ENCODE peak calls at places on chromosome 14, in four cellular contexts. One of them, this sample, is unnamed.

GRCh38 chr14:32027255-32027939 is 49.7 kb upstream of the ARHGAP5 start:
- DNase-seq in A549: peak; percentile 66
- DNase-seq in heart left ventricle: no peak
- DNase-seq in HCT116: no peak
- DNase-seq in this sample: no peak

GRCh38 chr14:95523051-95523817 is 6.8 kb upstream of the SYNE3 start:
- DNase-seq in HCT116: no peak
- DNase-seq in heart left ventricle: no peak
- DNase-seq in A549: no peak
- DNase-seq in this sample: no peak

GRCh38 chr14:103056322-103057027 is 874 bp downstream of the CDC42BPB start:
- DNase-seq in heart left ventricle: peak; percentile 89
- DNase-seq in A549: peak; percentile 73
- DNase-seq in HCT116: no peak
- DNase-seq in this sample: peak; percentile 95

GRCh38 chr14:90624228-90624627 is 192.0 kb downstream of the TTC7B start:
- DNase-seq in heart left ventricle: no peak
- DNase-seq in A549: peak; percentile 32
- DNase-seq in HCT116: peak; percentile 42
- DNase-seq in this sample: no peak

GRCh38 chr14:84098261-84098660 is 1431.7 kb upstream of the FLRT2 start:
- DNase-seq in A549: no peak
- DNase-seq in heart left ventricle: no peak
- DNase-seq in HCT116: no peak
- DNase-seq in this sample: no peak

GRCh38 chr14:87043667-87044200 is 949.2 kb downstream of the GALC start:
- DNase-seq in heart left ventricle: no peak
- DNase-seq in HCT116: no peak
- DNase-seq in A549: no peak
- DNase-seq in this sample: no peak

GRCh38 chr14:43540948-43541347 is 966.1 kb downstream of the FSCB start:
- DNase-seq in A549: peak; percentile 54
- DNase-seq in HCT116: no peak
- DNase-seq in heart left ventricle: no peak
- DNase-seq in this sample: no peak

GRCh38 chr14:90853116-90853515 is 36.9 kb upstream of the TTC7B start:
- DNase-seq in heart left ventricle: no peak
- DNase-seq in HCT116: no peak
- DNase-seq in A549: no peak
- DNase-seq in this sample: no peak

GRCh38 chr14:94601961-94602391 is 10.2 kb upstream of the SERPINA3 start:
- DNase-seq in HCT116: peak; percentile 27
- DNase-seq in A549: peak; percentile 75
- DNase-seq in heart left ventricle: peak; percentile 53
- DNase-seq in this sample: peak; percentile 94

GRCh38 chr14:67191768-67192290 is 2.6 kb downstream of the GARIN2 start:
- DNase-seq in A549: no peak
- DNase-seq in HCT116: no peak
- DNase-seq in heart left ventricle: no peak
- DNase-seq in this sample: no peak

GRCh38 chr14:93132472-93133065 is 16.8 kb upstream of the ITPK1 start:
- DNase-seq in A549: peak; percentile 57
- DNase-seq in heart left ventricle: peak; percentile 46
- DNase-seq in HCT116: no peak
- DNase-seq in this sample: no peak

GRCh38 chr14:33555710-33556350 is 395.0 kb downstream of the EGLN3 start:
- DNase-seq in heart left ventricle: no peak
- DNase-seq in HCT116: no peak
- DNase-seq in A549: no peak
- DNase-seq in this sample: no peak

GRCh38 chr14:81594012-81594411 is 60.4 kb upstream of the SEL1L start:
- DNase-seq in HCT116: no peak
- DNase-seq in heart left ventricle: peak; percentile 26
- DNase-seq in A549: no peak
- DNase-seq in this sample: no peak

GRCh38 chr14:34946699-34947098 is 36.1 kb upstream of the SRP54 start:
- DNase-seq in HCT116: no peak
- DNase-seq in A549: no peak
- DNase-seq in heart left ventricle: no peak
- DNase-seq in this sample: no peak

GRCh38 chr14:89422181-89422951 is 5.3 kb upstream of the FOXN3 start:
- DNase-seq in A549: no peak
- DNase-seq in heart left ventricle: no peak
- DNase-seq in HCT116: no peak
- DNase-seq in this sample: no peak

GRCh38 chr14:103925316-103925715 is 2.9 kb upstream of the TDRD9 start:
- DNase-seq in heart left ventricle: no peak
- DNase-seq in HCT116: no peak
- DNase-seq in A549: no peak
- DNase-seq in this sample: no peak

GRCh38 chr14:104586832-104587620 is 7.5 kb downstream of the C14orf180 start:
- DNase-seq in heart left ventricle: peak; percentile 82
- DNase-seq in HCT116: no peak
- DNase-seq in A549: no peak
- DNase-seq in this sample: no peak

GRCh38 chr14:59254911-59255545 is 66.6 kb downstream of the DAAM1 start:
- DNase-seq in HCT116: no peak
- DNase-seq in heart left ventricle: peak; percentile 38
- DNase-seq in A549: no peak
- DNase-seq in this sample: peak; percentile 71

GRCh38 chr14:82537831-82538230 is 1004.2 kb upstream of the SEL1L start:
- DNase-seq in HCT116: no peak
- DNase-seq in heart left ventricle: no peak
- DNase-seq in A549: no peak
- DNase-seq in this sample: no peak

GRCh38 chr14:104115691-104116543 is 22.5 kb upstream of the KIF26A start:
- DNase-seq in heart left ventricle: no peak
- DNase-seq in A549: no peak
- DNase-seq in HCT116: no peak
- DNase-seq in this sample: no peak

GRCh38 chr14:80456200-80456599 is 244.9 kb upstream of the DIO2 start:
- DNase-seq in A549: no peak
- DNase-seq in heart left ventricle: no peak
- DNase-seq in HCT116: no peak
- DNase-seq in this sample: no peak

GRCh38 chr14:54366726-54367707 is 29.8 kb upstream of the CDKN3 start:
- DNase-seq in HCT116: peak; percentile 49
- DNase-seq in heart left ventricle: no peak
- DNase-seq in A549: peak; percentile 73
- DNase-seq in this sample: no peak
- TF ChIP-seq POLR2A in HCT116: no peak
- TF ChIP-seq POLR2A in heart left ventricle: no peak
- TF ChIP-seq POLR2A in A549: no peak
- TF ChIP-seq POLR2A in this sample: no peak

GRCh38 chr14:74084277-74085046 is at the start of the genes ALDH6A1 and LIN52:
- DNase-seq in heart left ventricle: peak; percentile 99
- DNase-seq in A549: peak; percentile 100
- DNase-seq in HCT116: peak; percentile 100
- DNase-seq in this sample: peak; percentile 100
- TF ChIP-seq CTCF in heart left ventricle: no peak
- TF ChIP-seq CTCF in A549: no peak
- TF ChIP-seq CTCF in HCT116: no peak
- TF ChIP-seq CTCF in this sample: no peak

DNA sequence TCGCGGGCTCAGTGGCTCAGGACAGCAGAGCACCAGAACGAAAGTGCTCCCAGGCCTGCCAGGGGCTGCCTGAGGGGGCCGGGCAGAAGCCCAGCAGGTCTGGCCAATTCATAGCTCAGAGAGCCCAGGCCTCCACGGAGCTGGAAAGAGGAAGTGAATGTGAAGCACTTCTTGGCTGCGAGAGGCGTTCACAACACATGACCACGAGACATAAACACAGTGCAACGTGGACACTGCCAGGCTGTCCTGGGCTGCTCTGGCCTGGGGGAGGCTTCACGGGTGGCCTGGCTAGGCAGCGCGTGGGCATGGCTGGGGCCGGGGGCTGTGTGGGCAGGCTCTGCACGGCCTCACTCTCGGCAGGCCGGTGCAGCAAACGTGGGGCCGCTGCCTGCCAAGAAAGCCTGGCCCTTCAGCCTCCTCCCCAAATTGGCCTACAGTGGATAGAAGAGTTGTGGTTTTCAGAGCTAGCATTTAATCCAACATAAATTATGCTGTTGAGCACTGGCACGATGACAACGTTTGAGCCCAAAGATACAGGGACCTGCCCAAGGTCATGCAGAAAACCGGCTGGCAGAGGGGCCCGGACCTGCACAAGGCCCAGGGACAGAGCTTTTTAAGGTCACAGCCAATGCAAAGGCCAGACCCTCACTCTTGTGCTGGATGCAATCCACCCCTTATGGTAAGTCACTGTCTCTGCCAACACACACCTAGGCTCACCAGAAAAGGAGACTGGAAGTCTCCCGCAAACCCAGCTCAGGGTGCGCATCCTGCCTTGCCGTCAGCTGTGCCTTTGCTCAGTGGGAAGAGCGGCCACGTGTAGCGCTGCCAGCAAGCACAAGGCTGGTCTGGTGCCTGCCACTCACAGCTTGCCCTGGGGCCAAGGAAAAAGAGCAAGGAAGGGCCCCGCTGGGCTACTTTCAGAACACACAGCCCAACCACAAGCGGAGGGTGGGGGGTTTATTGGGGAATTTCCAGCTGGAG is 8.6 kb downstream of the SLC25A29 start:
- DNase-seq in A549: no peak
- DNase-seq in heart left ventricle: peak; percentile 78
- DNase-seq in HCT116: no peak
- DNase-seq in this sample: peak; percentile 78
- TF ChIP-seq POLR2A in A549: no peak
- TF ChIP-seq POLR2A in heart left ventricle: peak; percentile 5
- TF ChIP-seq POLR2A in HCT116: no peak
- TF ChIP-seq POLR2A in this sample: no peak

GRCh38 chr14:69570836-69571330 is 3.8 kb downstream of the CCDC177 start:
- DNase-seq in A549: no peak
- DNase-seq in heart left ventricle: no peak
- DNase-seq in HCT116: no peak
- DNase-seq in this sample: no peak

GRCh38 chr14:69573205-69573840 is 1.3 kb downstream of the CCDC177 start:
- DNase-seq in A549: peak; percentile 17
- DNase-seq in HCT116: no peak
- DNase-seq in heart left ventricle: no peak
- DNase-seq in this sample: no peak

GRCh38 chr14:69571449-69571878 is 3.2 kb downstream of the CCDC177 start:
- DNase-seq in HCT116: no peak
- DNase-seq in A549: peak; percentile 49
- DNase-seq in heart left ventricle: no peak
- DNase-seq in this sample: no peak

GRCh38 chr14:69572634-69573135 is 2.0 kb downstream of the CCDC177 start:
- DNase-seq in heart left ventricle: no peak
- DNase-seq in A549: peak; percentile 23
- DNase-seq in HCT116: no peak
- DNase-seq in this sample: no peak

GRCh38 chr14:69571879-69572633 is 2.6 kb downstream of the CCDC177 start:
- DNase-seq in A549: peak; percentile 50
- DNase-seq in HCT116: no peak
- DNase-seq in heart left ventricle: no peak
- DNase-seq in this sample: no peak
- TF ChIP-seq CTCF in A549: no peak
- TF ChIP-seq CTCF in HCT116: no peak
- TF ChIP-seq CTCF in heart left ventricle: no peak
- TF ChIP-seq CTCF in this sample: no peak

DNA sequence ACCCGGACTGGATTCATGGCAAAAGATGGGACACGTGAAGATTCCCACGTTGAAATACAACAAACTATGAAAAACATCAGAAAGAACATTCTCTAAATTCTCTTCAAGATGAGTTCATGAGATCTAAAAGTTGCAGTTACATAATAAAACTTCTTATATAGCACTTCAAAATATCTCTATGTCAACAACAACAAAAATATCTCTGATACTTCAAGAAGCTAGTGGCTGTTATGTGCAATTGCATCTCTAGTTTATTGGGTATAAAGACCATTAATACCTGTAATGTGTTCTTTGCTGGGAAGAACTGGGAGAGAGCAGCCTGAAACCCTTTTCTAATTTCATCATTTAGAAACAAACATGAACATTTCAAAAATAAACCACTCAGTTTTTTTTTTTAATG is 69.2 kb upstream of the RGS6 start:
- DNase-seq in A549: no peak
- DNase-seq in HCT116: no peak
- DNase-seq in heart left ventricle: no peak
- DNase-seq in this sample: no peak
- TF ChIP-seq POLR2A in A549: no peak
- TF ChIP-seq POLR2A in HCT116: no peak
- TF ChIP-seq POLR2A in heart left ventricle: no peak
- TF ChIP-seq POLR2A in this sample: no peak

DNA sequence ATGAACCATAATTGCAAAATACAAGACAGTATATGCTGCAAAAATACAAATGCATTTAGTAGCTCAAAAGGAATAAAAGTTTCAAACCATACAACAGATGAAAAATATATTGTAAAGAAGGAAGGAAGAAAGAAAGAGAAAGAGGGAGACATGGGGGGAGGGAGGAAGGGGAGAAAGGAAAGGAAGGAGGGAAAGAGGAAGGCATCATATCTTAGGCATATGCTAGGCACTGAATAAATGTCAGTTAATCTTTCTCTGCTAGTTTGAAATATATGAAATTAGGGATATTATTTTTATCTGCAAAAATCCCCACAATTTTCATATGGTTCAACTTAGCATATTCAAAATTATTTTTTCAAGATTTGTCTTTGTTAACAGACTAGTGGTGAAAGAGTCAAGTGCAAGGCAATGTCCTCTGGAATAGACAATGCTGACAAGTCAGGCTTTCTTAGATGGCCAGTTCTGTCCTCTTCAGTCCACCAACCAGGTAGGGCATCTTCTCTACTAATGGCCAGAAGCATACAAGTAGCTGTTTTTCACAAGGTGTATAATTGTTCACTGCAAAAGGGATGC is 506.4 kb downstream of the PRKD1 start:
- DNase-seq in heart left ventricle: no peak
- DNase-seq in A549: no peak
- DNase-seq in HCT116: no peak
- DNase-seq in this sample: no peak
- TF ChIP-seq CTCF in heart left ventricle: no peak
- TF ChIP-seq CTCF in A549: no peak
- TF ChIP-seq CTCF in HCT116: no peak
- TF ChIP-seq CTCF in this sample: no peak

GRCh38 chr14:69775012-69775411 is 8.1 kb downstream of the SRSF5 start:
- DNase-seq in heart left ventricle: no peak
- DNase-seq in A549: no peak
- DNase-seq in HCT116: no peak
- DNase-seq in this sample: no peak

GRCh38 chr14:69771136-69771535 is 4.2 kb downstream of the SRSF5 start:
- DNase-seq in HCT116: no peak
- DNase-seq in heart left ventricle: no peak
- DNase-seq in A549: no peak
- DNase-seq in this sample: no peak

GRCh38 chr14:69773571-69774276 is 6.8 kb downstream of the SRSF5 start:
- DNase-seq in HCT116: no peak
- DNase-seq in A549: no peak
- DNase-seq in heart left ventricle: no peak
- DNase-seq in this sample: no peak

GRCh38 chr14:69770559-69770958 is 3.6 kb downstream of the SRSF5 start:
- DNase-seq in A549: no peak
- DNase-seq in HCT116: no peak
- DNase-seq in heart left ventricle: no peak
- DNase-seq in this sample: no peak

GRCh38 chr14:69772082-69773017 is 5.4 kb downstream of the SRSF5 start:
- DNase-seq in heart left ventricle: no peak
- DNase-seq in HCT116: no peak
- DNase-seq in A549: no peak
- DNase-seq in this sample: no peak
- TF ChIP-seq POLR2A in heart left ventricle: no peak
- TF ChIP-seq POLR2A in HCT116: no peak
- TF ChIP-seq POLR2A in A549: no peak
- TF ChIP-seq POLR2A in this sample: no peak

GRCh38 chr14:57189070-57189469 is 79.6 kb downstream of the EXOC5 start:
- DNase-seq in heart left ventricle: no peak
- DNase-seq in HCT116: peak; percentile 15
- DNase-seq in A549: peak; percentile 39
- DNase-seq in this sample: no peak
- TF ChIP-seq CTCF in heart left ventricle: no peak
- TF ChIP-seq CTCF in HCT116: no peak
- TF ChIP-seq CTCF in A549: no peak
- TF ChIP-seq CTCF in this sample: no peak

This sample was measured in lower leg skin.